ENCODE peak calls at places on chromosome 3, in eight cellular contexts. W, Q, Y, D, R, K, V and J are unnamed samples.

GRCh38 chr3:179729086-179729485 is 76.2 kb downstream of the USP13 start:
- DNase-seq in W (no peak), R (no peak), K (no peak), D (no peak), V (no peak), Y (no peak), Q (no peak), J (no peak)

GRCh38 chr3:145145461-145145860 is 1015.5 kb downstream of the PLOD2 start:
- DNase-seq in D (no peak), Y (no peak), W (no peak), K (no peak), Q (no peak), V (no peak), R (no peak), J (no peak)

GRCh38 chr3:101913173-101913572 is 63.9 kb downstream of the NFKBIZ start:
- DNase-seq in K (peak), W (no peak), Y (no peak), Q (no peak), V (no peak), R (no peak), D (no peak), J (no peak)

GRCh38 chr3:28198161-28198560 is 43.3 kb upstream of the CMC1 start:
- DNase-seq in W (no peak), Q (no peak), V (no peak), K (no peak), R (no peak), D (no peak), Y (no peak), J (no peak)

GRCh38 chr3:102715030-102715697 is 280.3 kb downstream of the ZPLD1 start:
- DNase-seq in R (no peak), D (no peak), Q (no peak), Y (no peak), W (no peak), K (peak), V (peak), J (no peak)

GRCh38 chr3:133506215-133506901 is 67.1 kb upstream of the CDV3 start:
- DNase-seq in Y (no peak), D (no peak), Q (no peak), V (no peak), R (no peak), W (no peak), K (no peak), J (peak)

GRCh38 chr3:180290300-180290699 is 253.6 kb upstream of the PEX5L start:
- DNase-seq in V (no peak), Y (no peak), R (no peak), K (no peak), W (no peak), Q (no peak), D (no peak), J (no peak)

GRCh38 chr3:187228740-187229139 is 31.5 kb downstream of the RTP1 start:
- DNase-seq in Q (no peak), W (no peak), K (no peak), Y (no peak), R (no peak), V (no peak), D (no peak), J (no peak)

GRCh38 chr3:23079976-23080375 is 123.2 kb upstream of the UBE2E2 start:
- DNase-seq in V (peak), Q (peak), Y (no peak), D (no peak), K (no peak), R (no peak), W (no peak), J (no peak)

GRCh38 chr3:170467007-170467406 is 48.3 kb downstream of the CLDN11 start:
- DNase-seq in Y (no peak), K (no peak), D (no peak), Q (no peak), V (no peak), R (no peak), W (no peak), J (no peak)

GRCh38 chr3:17539436-17539835 is 203.0 kb downstream of the TBC1D5 start:
- DNase-seq in R (no peak), V (no peak), W (no peak), K (no peak), Q (no peak), D (no peak), Y (no peak), J (no peak)

GRCh38 chr3:58824777-58825176 is 158.2 kb upstream of the FAM3D start:
- DNase-seq in K (no peak), R (no peak), V (no peak), W (no peak), Q (no peak), D (no peak), Y (no peak), J (no peak)